ENCODE peak calls at places on chromosomes 4 and X, in ten cellular contexts. X is C1 segment of cervical spinal cord, H is NCI-H1694 treated with DMSO at 0.1 percent for 48 hours, P is HL-60, W is frontal cortex, K is fibroblast of mammary gland, J is NCI-H2029, M is cardiac muscle cell, U is NCI-H1092 treated with DMSO at 0.1 percent for 48 hours, S is right lobe of liver. L is an unnamed sample.
A peak's percentile ranks its signal among the peaks of the same experiment; 100 is the strongest.

GRCh38 chr4:20254517-20255250 is 3.0 kb downstream of the SLIT2 start:
- DNase-seq in M (peak; percentile 75), U (peak; percentile 56), J (no peak), W (no peak), P (no peak), H (no peak), X (no peak), K (no peak), S (peak; percentile 24), L (no peak)

GRCh38 chrX:110042521-110042920 is 39.6 kb downstream of the TMEM164 start:
- DNase-seq in K (peak; percentile 59), P (no peak), U (no peak), M (no peak), S (no peak), J (no peak), X (no peak), H (no peak), W (no peak), L (no peak)

GRCh38 chrX:24325231-24325630 is 11.4 kb upstream of the SUPT20HL2 start:
- DNase-seq in K (no peak), P (no peak), X (no peak), M (no peak), W (no peak), U (no peak), J (no peak), S (no peak), H (no peak), L (no peak)

GRCh38 chr4:165926307-165926706 is 53.3 kb downstream of the TLL1 start:
- DNase-seq in J (no peak), X (no peak), U (no peak), W (no peak), H (no peak), M (no peak), S (no peak), P (no peak), K (no peak), L (no peak)

GRCh38 chrX:41445781-41446358 is 1.3 kb upstream of the NYX start:
- DNase-seq in K (no peak), J (no peak), P (no peak), H (no peak), U (no peak), W (no peak), S (peak; percentile 30), X (no peak), M (no peak), L (peak; percentile 59)

GRCh38 chr4:143701365-143701764 is 890 bp upstream of the FREM3 start:
- DNase-seq in X (no peak), S (no peak), M (no peak), J (no peak), K (no peak), P (no peak), W (no peak), U (no peak), H (no peak), L (no peak)

GRCh38 chr4:42995343-42995944 is 102.9 kb downstream of the GRXCR1 start:
- DNase-seq in J (no peak), U (peak; percentile 78), X (no peak), S (no peak), P (peak; percentile 4), K (peak; percentile 45), H (peak; percentile 49), M (peak; percentile 43), W (peak; percentile 2), L (no peak)

GRCh38 chr4:148415500-148415899 is 26.7 kb downstream of the NR3C2 start:
- DNase-seq in J (no peak), K (peak; percentile 12), H (no peak), U (no peak), W (no peak), P (no peak), M (peak; percentile 16), X (no peak), S (no peak), L (no peak)

GRCh38 chr4:52657630-52658501 is 1.2 kb downstream of the USP46 start:
- DNase-seq in H (no peak), K (peak; percentile 59), S (no peak), J (no peak), U (no peak), P (no peak), M (peak; percentile 55), W (peak; percentile 29), X (peak; percentile 42), L (peak; percentile 13)

GRCh38 chr4:30943356-30943755 is 223.2 kb downstream of the PCDH7 start:
- DNase-seq in X (no peak), M (no peak), S (no peak), W (no peak), P (no peak), J (no peak), U (no peak), K (no peak), H (no peak), L (no peak)

GRCh38 chrX:80765226-80765625 is 44.5 kb downstream of the BRWD3 start:
- DNase-seq in W (no peak), X (no peak), H (no peak), K (peak; percentile 47), P (no peak), U (no peak), J (no peak), M (peak; percentile 62), S (no peak), L (peak; percentile 72)

GRCh38 chrX:287670-288069 is 6.5 kb downstream of the PLCXD1 start:
- DNase-seq in J (no peak), X (no peak), P (no peak), M (no peak), K (no peak), S (no peak), H (no peak), W (no peak), U (no peak), L (no peak)

GRCh38 chrX:48854898-48855297 is 19.5 kb upstream of the PCSK1N start:
- DNase-seq in X (no peak), P (peak; percentile 13), H (no peak), S (no peak), J (no peak), U (peak; percentile 17), M (peak; percentile 11), W (no peak), K (no peak), L (peak; percentile 32)

GRCh38 chr4:3354455-3354811 is 61.6 kb downstream of the RGS12 start:
- DNase-seq in S (no peak), H (no peak), K (no peak), U (no peak), X (no peak), P (no peak), W (no peak), M (no peak), J (no peak), L (no peak)

GRCh38 chrX:132470830-132471229 is 18.0 kb downstream of the MBNL3 start:
- DNase-seq in W (no peak), M (no peak), P (no peak), X (no peak), U (no peak), S (no peak), K (no peak), J (no peak), H (no peak), L (no peak)

GRCh38 chr4:8186883-8187282 is 12.2 kb upstream of the SH3TC1 start:
- DNase-seq in J (no peak), W (no peak), S (no peak), K (no peak), U (no peak), M (no peak), P (no peak), H (no peak), X (no peak), L (no peak)

L was measured in trophoblast cell.